ENCODE peak calls at places on chromosomes 12 and 14, in ten cellular contexts. E is ovary, S is A549, Z is transverse colon, V is GM12878, L is suprapubic skin, Y is K562, P is SK-N-SH, A is esophagus muscularis mucosa, Q is stomach. T is an unnamed sample.

GRCh38 chr12:29039013-29039412 is 110.1 kb upstream of the FAR2 start:
- DNase-seq in Y (no peak), L (no peak), Q (no peak), Z (no peak), S (no peak), E (no peak), P (peak; percentile 30), V (no peak), A (no peak), T (no peak)

GRCh38 chr12:21945002-21945401 is 3.8 kb upstream of the ABCC9 start:
- DNase-seq in L (no peak), E (no peak), Z (no peak), V (no peak), S (no peak), Q (no peak), Y (no peak), A (no peak), P (no peak), T (no peak)

GRCh38 chr12:57694459-57695019 is 607 bp downstream of the OS9 start:
- DNase-seq in Y (peak; percentile 56), A (no peak), E (no peak), V (no peak), L (no peak), Q (no peak), Z (peak; percentile 61), P (peak; percentile 28), S (no peak), T (no peak)

GRCh38 chr12:86772688-86773087 is 516.5 kb upstream of the MGAT4C start:
- DNase-seq in A (no peak), L (no peak), P (no peak), V (no peak), E (no peak), S (no peak), Y (no peak), Z (no peak), Q (no peak), T (no peak)

GRCh38 chr14:65352964-65353530 is 59.5 kb upstream of the FUT8 start:
- DNase-seq in S (peak; percentile 60), E (no peak), Y (no peak), L (no peak), V (no peak), A (no peak), Q (peak; percentile 50), Z (peak; percentile 40), P (no peak), T (no peak)

GRCh38 chr12:91609283-91609682 is 426.7 kb upstream of the DCN start:
- DNase-seq in E (no peak), Y (no peak), Q (no peak), V (no peak), P (no peak), L (no peak), S (no peak), Z (no peak), A (no peak), T (no peak)

GRCh38 chr12:121513464-121514183 is 67.2 kb downstream of the KDM2B start:
- DNase-seq in V (no peak), S (peak; percentile 84), Z (peak; percentile 58), L (no peak), P (peak; percentile 88), A (no peak), Y (peak; percentile 99), Q (peak; percentile 49), E (no peak), T (no peak)

GRCh38 chr12:50747817-50748216 is 16.1 kb upstream of the ATF1 start:
- DNase-seq in P (no peak), A (no peak), E (no peak), S (no peak), Q (no peak), Z (no peak), V (no peak), L (no peak), Y (no peak), T (no peak)

GRCh38 chr14:61511558-61511924 is 183.8 kb upstream of the HIF1A start:
- DNase-seq in S (no peak), V (no peak), Y (no peak), E (no peak), Q (no peak), Z (no peak), A (no peak), L (no peak), P (no peak), T (no peak)

GRCh38 chr12:569803-570236 is 93.4 kb downstream of the NINJ2 start:
- DNase-seq in A (peak; percentile 96), Q (peak; percentile 90), L (peak; percentile 95), S (peak; percentile 87), E (peak; percentile 94), Y (peak; percentile 86), Z (peak; percentile 92), P (peak; percentile 98), V (no peak), T (peak; percentile 93)

GRCh38 chr14:88242426-88242825 is 80.6 kb downstream of the KCNK10 start:
- DNase-seq in P (no peak), L (no peak), Y (no peak), S (no peak), Z (no peak), A (no peak), Q (no peak), V (no peak), E (no peak), T (no peak)

GRCh38 chr14:74604157-74604556 is 7.9 kb downstream of the LTBP2 start:
- DNase-seq in Z (no peak), L (no peak), Q (no peak), S (no peak), E (no peak), Y (no peak), A (no peak), V (no peak), P (no peak), T (no peak)
- TF ChIP-seq EP300 in Z (no peak), L (no peak), Q (no peak), S (no peak), E (no peak), Y (no peak), A (no peak), V (no peak), P (no peak), T (no peak)

DNA sequence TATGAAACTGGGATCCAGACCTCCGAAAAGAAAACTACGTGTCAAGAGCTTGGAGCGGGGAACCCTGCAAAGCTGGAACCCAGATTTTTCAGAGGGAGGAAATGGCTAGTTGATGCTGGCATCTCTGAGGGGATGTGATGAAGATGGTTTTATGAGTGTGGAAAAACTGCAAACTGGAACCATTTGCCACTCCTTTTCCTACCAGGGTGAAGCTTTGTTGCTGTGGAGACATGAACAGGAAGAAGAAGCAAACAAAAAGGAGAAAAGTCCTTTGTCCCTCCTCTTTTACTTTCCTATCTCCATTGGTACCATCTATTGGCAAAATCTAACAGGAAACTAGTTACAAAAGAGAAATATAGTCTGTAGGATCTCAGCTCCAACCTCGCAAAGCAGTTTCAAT is 39.2 kb downstream of the CDK17 start:
- DNase-seq in P (no peak), S (no peak), E (no peak), A (no peak), V (no peak), Y (no peak), Q (no peak), L (no peak), Z (no peak), T (no peak)
- H3K27ac ChIP-seq in P (no peak overlapping the region), S (no peak overlapping the region), E (no peak overlapping the region), A (peak overlapping the region; percentile 5), V (no peak overlapping the region), Y (no peak overlapping the region), Q (no peak overlapping the region), L (no peak overlapping the region), Z (no peak overlapping the region), T (peak overlapping the region; percentile 20)

DNA sequence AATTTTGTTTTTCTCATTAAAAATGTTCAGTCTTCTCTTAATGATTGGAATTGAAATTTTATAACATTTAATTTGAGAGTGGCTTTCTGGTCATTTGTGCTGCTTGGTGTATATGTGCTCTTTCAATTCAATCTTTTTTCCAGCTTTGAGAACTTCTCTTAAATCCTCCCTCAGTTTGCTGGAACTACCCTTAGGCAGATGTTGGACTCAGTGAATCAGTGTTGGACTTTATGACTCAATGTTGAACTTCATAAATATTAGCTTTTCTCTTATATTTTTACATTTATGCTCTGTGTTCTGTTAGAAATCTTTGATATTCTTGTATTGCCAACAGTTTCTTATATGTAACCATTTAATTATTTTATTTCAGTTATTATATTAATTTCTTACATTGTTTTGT is 935.5 kb upstream of the FBXO33 start:
- DNase-seq in P (no peak), E (no peak), V (no peak), S (no peak), Z (no peak), Q (no peak), Y (no peak), A (no peak), L (no peak), T (no peak)
- H3K4me3 ChIP-seq in P (no peak overlapping the region), E (no peak overlapping the region), V (no peak overlapping the region), S (no peak overlapping the region), Z (no peak overlapping the region), Q (no peak overlapping the region), Y (no peak overlapping the region), A (no peak overlapping the region), L (no peak overlapping the region), T (no peak overlapping the region)

GRCh38 chr12:102816816-102817434 is 100.1 kb downstream of the PAH start:
- DNase-seq in V (no peak), Y (peak; percentile 57), L (no peak), Z (no peak), E (no peak), S (peak; percentile 50), A (no peak), Q (no peak), P (peak; percentile 31), T (no peak)
- TF ChIP-seq EP300 in V (no peak), Y (no peak), L (no peak), Z (no peak), E (no peak), S (no peak), A (no peak), Q (no peak), P (no peak), T (no peak)

GRCh38 chr12:113860950-113861349 is 105.2 kb downstream of the RBM19 start:
- DNase-seq in S (peak; percentile 71), L (no peak), Z (no peak), A (no peak), Y (no peak), Q (no peak), P (no peak), V (no peak), E (no peak), T (no peak)
- H3K27ac ChIP-seq in S (peak overlapping the region; percentile 68), L (no peak overlapping the region), Z (no peak overlapping the region), A (no peak overlapping the region), Y (no peak overlapping the region), Q (no peak overlapping the region), P (no peak overlapping the region), V (no peak overlapping the region), E (no peak overlapping the region), T (no peak overlapping the region)

GRCh38 chr14:73567365-73567764 is 1.6 kb upstream of the ACOT2 start:
- DNase-seq in Z (no peak), Q (no peak), L (no peak), E (no peak), S (no peak), A (no peak), V (no peak), Y (no peak), P (no peak), T (no peak)
- H3K4me3 ChIP-seq in Z (no peak overlapping the region), Q (no peak overlapping the region), L (no peak overlapping the region), E (no peak overlapping the region), S (no peak overlapping the region), A (peak overlapping the region; percentile 76), V (no peak overlapping the region), Y (no peak overlapping the region), P (no peak overlapping the region), T (peak overlapping the region; percentile 55)

T was measured in sigmoid colon.